ENCODE peak calls at places on chromosomes 5 and 9, in seven cellular contexts. Q is iPS-NIHi11; S is activated CD4-positive, alpha-beta T cell treated with anti-CD3 and anti-CD28 coated beads, Interleukin-2, amount 50 U/mL, for 1 hour; O is HL-60; C is activated T-cell treated with anti-CD3 and anti-CD28 coated beads for 1 hour; D is activated CD8-positive, alpha-beta memory T cell treated with anti-CD3 and anti-CD28 coated beads for 48 hours; Z is NAMALWA. F is an unnamed sample.

GRCh38 chr9:95100071-95100627 is 217.4 kb downstream of the FANCC start:
- DNase-seq in Q (no peak), S (no peak), O (no peak), C (no peak), D (no peak), Z (no peak), F (no peak)

GRCh38 chr5:96377167-96377566 is 55.9 kb downstream of the PCSK1 start:
- DNase-seq in Q (no peak), S (no peak), O (no peak), C (no peak), D (no peak), Z (no peak), F (no peak)

GRCh38 chr5:112573441-112573840 is 154.4 kb upstream of the EPB41L4A start:
- DNase-seq in Q (no peak), S (no peak), O (no peak), C (no peak), D (no peak), Z (no peak), F (no peak)

GRCh38 chr5:90158131-90158530 is 251.4 kb downstream of the CETN3 start:
- DNase-seq in Q (no peak), S (no peak), O (no peak), C (no peak), D (no peak), Z (no peak), F (no peak)

GRCh38 chr9:124208571-124208970 is 49.2 kb upstream of the NEK6 start:
- DNase-seq in Q (no peak), S (no peak), O (no peak), C (no peak), D (no peak), Z (no peak), F (no peak)

GRCh38 chr5:639584-640213 is 27.6 kb downstream of the CEP72 start:
- DNase-seq in Q (no peak), S (no peak), O (no peak), C (no peak), D (no peak), Z (no peak), F (no peak)

GRCh38 chr5:78586251-78586650 is 62.3 kb downstream of the LHFPL2 start:
- DNase-seq in Q (no peak), S (no peak), O (no peak), C (no peak), D (no peak), Z (no peak), F (no peak)

GRCh38 chr5:67094476-67095300 is 101.9 kb downstream of the CD180 start:
- DNase-seq in Q (peak), S (no peak), O (no peak), C (no peak), D (no peak), Z (no peak), F (no peak)

GRCh38 chr9:100222674-100223073 is 123.6 kb downstream of the INVS start:
- DNase-seq in Q (no peak), S (no peak), O (no peak), C (no peak), D (no peak), Z (peak), F (no peak)

GRCh38 chr9:127525426-127526188 is 74.3 kb downstream of the LRSAM1 start:
- DNase-seq in Q (no peak), S (no peak), O (peak), C (no peak), D (no peak), Z (peak), F (no peak)

GRCh38 chr5:150140830-150141229 is 14.8 kb downstream of the PDGFRB start:
- DNase-seq in Q (no peak), S (no peak), O (no peak), C (no peak), D (no peak), Z (no peak), F (peak)

GRCh38 chr5:94168151-94168550 is 426.8 kb upstream of the POU5F2 start:
- DNase-seq in Q (no peak), S (no peak), O (no peak), C (no peak), D (no peak), Z (no peak), F (no peak)

F was measured in left ventricle myocardium inferior.